ENCODE peak calls at places on chromosomes 12 and 14, in four cellular contexts. One of them, this sample, is unnamed.
A peak's percentile ranks its signal among the peaks of the same experiment; 100 is the strongest.

GRCh38 chr14:74652541-74652940 is 40.5 kb upstream of the LTBP2 start:
- DNase-seq in HL-60: no peak
- DNase-seq in K562: no peak
- DNase-seq in GM12878: no peak
- DNase-seq in this sample: no peak

GRCh38 chr12:14396071-14396470 is 30.6 kb downstream of the ATF7IP start:
- DNase-seq in HL-60: no peak
- DNase-seq in K562: no peak
- DNase-seq in GM12878: peak; percentile 45
- DNase-seq in this sample: no peak

GRCh38 chr12:124456652-124457152 is 110.7 kb downstream of the NCOR2 start:
- DNase-seq in HL-60: peak; percentile 42
- DNase-seq in K562: no peak
- DNase-seq in GM12878: no peak
- DNase-seq in this sample: peak; percentile 73

GRCh38 chr12:95169368-95169767 is 47.9 kb downstream of the FGD6 start:
- DNase-seq in HL-60: no peak
- DNase-seq in K562: peak; percentile 32
- DNase-seq in GM12878: no peak
- DNase-seq in this sample: no peak

GRCh38 chr12:109786799-109787198 is 46.4 kb downstream of the TRPV4 start:
- DNase-seq in HL-60: no peak
- DNase-seq in K562: no peak
- DNase-seq in GM12878: no peak
- DNase-seq in this sample: no peak

GRCh38 chr12:119202121-119202527 is 23.4 kb downstream of the HSPB8 start:
- DNase-seq in HL-60: no peak
- DNase-seq in K562: no peak
- DNase-seq in GM12878: no peak
- DNase-seq in this sample: no peak

GRCh38 chr14:65352964-65353530 is 59.5 kb upstream of the FUT8 start:
- DNase-seq in HL-60: no peak
- DNase-seq in K562: no peak
- DNase-seq in GM12878: no peak
- DNase-seq in this sample: no peak

GRCh38 chr12:102468261-102468940 is 12.0 kb downstream of the IGF1 start:
- DNase-seq in HL-60: no peak
- DNase-seq in K562: no peak
- DNase-seq in GM12878: no peak
- DNase-seq in this sample: no peak

GRCh38 chr12:64104376-64104775 is 117.7 kb downstream of the KICS2 start:
- DNase-seq in HL-60: no peak
- DNase-seq in K562: no peak
- DNase-seq in GM12878: no peak
- DNase-seq in this sample: no peak

GRCh38 chr14:92900660-92901059 is 22.3 kb upstream of the CHGA start:
- DNase-seq in HL-60: no peak
- DNase-seq in K562: no peak
- DNase-seq in GM12878: no peak
- DNase-seq in this sample: no peak

GRCh38 chr12:116436561-116437249 is 122.5 kb upstream of the MAP1LC3B2 start:
- DNase-seq in HL-60: no peak
- DNase-seq in K562: no peak
- DNase-seq in GM12878: no peak
- DNase-seq in this sample: no peak

GRCh38 chr12:80512781-80513180 is 68.7 kb downstream of the PTPRQ start:
- DNase-seq in HL-60: no peak
- DNase-seq in K562: no peak
- DNase-seq in GM12878: no peak
- DNase-seq in this sample: no peak
- TF ChIP-seq SPI1 in HL-60: no peak
- TF ChIP-seq SPI1 in K562: no peak
- TF ChIP-seq SPI1 in GM12878: no peak
- TF ChIP-seq SPI1 in this sample: no peak

GRCh38 chr12:6582196-6582595 is 14.1 kb upstream of the NOP2 start:
- DNase-seq in HL-60: no peak
- DNase-seq in K562: no peak
- DNase-seq in GM12878: no peak
- DNase-seq in this sample: no peak
- TF ChIP-seq SPI1 in HL-60: no peak
- TF ChIP-seq SPI1 in K562: no peak
- TF ChIP-seq SPI1 in GM12878: no peak
- TF ChIP-seq SPI1 in this sample: no peak

GRCh38 chr14:99361596-99362220 is 89.7 kb upstream of the BCL11B start:
- DNase-seq in HL-60: no peak
- DNase-seq in K562: no peak
- DNase-seq in GM12878: no peak
- DNase-seq in this sample: no peak

GRCh38 chr14:99359906-99360305 is 87.9 kb upstream of the BCL11B start:
- DNase-seq in HL-60: no peak
- DNase-seq in K562: no peak
- DNase-seq in GM12878: no peak
- DNase-seq in this sample: no peak

GRCh38 chr14:99360774-99361595 is 89.0 kb upstream of the BCL11B start:
- DNase-seq in HL-60: no peak
- DNase-seq in K562: peak; percentile 90
- DNase-seq in GM12878: no peak
- DNase-seq in this sample: no peak

GRCh38 chr14:99363051-99363450 is 91.1 kb upstream of the BCL11B start:
- DNase-seq in HL-60: no peak
- DNase-seq in K562: no peak
- DNase-seq in GM12878: no peak
- DNase-seq in this sample: no peak

DNA sequence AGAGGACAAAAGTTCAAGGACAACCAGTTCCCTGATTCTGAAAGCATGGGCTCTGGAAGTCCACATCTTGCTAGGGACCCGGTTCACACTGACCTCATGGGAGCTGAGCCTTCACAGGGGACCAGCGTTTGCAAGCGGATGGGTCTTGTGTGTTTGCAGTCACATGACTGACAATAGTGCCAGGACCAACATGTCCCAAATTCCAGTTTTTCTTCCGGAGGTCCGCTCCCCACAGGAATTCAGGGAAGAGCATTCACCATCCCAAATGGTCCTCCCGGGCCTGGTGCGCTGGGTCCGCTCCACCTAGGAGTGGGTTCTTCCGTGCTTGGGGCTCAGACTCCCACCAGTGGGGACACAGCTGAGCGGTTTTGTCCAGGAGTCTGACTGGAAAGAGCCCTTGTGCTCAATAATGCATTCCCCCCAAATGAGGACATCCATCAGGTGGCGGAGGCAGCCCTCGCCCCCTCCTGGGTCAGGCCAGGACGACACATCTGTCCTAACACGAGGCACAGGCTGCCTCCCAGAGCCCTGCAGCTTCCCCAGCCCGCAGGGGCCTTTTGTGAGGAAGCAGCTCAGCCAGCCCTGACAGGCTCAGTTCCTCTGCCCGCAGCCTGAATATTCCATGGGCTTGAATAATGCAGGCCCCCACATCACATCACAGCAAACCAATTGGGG is 91.8 kb upstream of the BCL11B start:
- DNase-seq in HL-60: no peak
- DNase-seq in K562: no peak
- DNase-seq in GM12878: no peak
- DNase-seq in this sample: no peak
- TF ChIP-seq SPI1 in HL-60: no peak
- TF ChIP-seq SPI1 in K562: no peak
- TF ChIP-seq SPI1 in GM12878: no peak
- TF ChIP-seq SPI1 in this sample: no peak

GRCh38 chr12:105761075-105761474 is 377.7 kb downstream of the NUAK1 start:
- DNase-seq in HL-60: no peak
- DNase-seq in K562: no peak
- DNase-seq in GM12878: no peak
- DNase-seq in this sample: no peak

GRCh38 chr12:105754313-105754712 is 384.4 kb downstream of the NUAK1 start:
- DNase-seq in HL-60: no peak
- DNase-seq in K562: no peak
- DNase-seq in GM12878: no peak
- DNase-seq in this sample: no peak

GRCh38 chr12:105764216-105764835 is 374.4 kb downstream of the NUAK1 start:
- DNase-seq in HL-60: no peak
- DNase-seq in K562: no peak
- DNase-seq in GM12878: no peak
- DNase-seq in this sample: no peak

DNA sequence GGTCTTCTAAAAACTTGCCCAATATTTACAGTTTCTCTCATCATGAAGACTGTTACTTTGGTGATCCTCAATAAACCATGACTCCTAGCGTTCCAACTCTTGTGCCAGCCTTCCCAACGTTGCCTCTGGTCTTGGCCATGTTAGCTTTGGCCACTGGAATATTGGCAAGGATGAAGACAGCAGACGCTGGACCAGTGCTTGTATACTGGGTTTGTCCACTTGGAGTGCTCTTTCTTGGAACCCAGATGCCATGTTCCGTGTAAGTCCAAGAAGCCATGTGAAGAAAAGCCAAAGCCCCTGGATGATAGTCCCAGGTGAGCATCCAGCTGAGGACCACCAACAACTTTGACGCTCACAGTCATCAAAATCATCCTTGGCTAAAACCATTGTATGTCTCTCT is 379.6 kb downstream of the NUAK1 start:
- DNase-seq in HL-60: no peak
- DNase-seq in K562: no peak
- DNase-seq in GM12878: no peak
- DNase-seq in this sample: no peak
- TF ChIP-seq SPI1 in HL-60: no peak
- TF ChIP-seq SPI1 in K562: no peak
- TF ChIP-seq SPI1 in GM12878: no peak
- TF ChIP-seq SPI1 in this sample: no peak

GRCh38 chr12:40104461-40105264 is 1.2 kb downstream of the SLC2A13 start:
- DNase-seq in HL-60: no peak
- DNase-seq in K562: peak; percentile 63
- DNase-seq in GM12878: no peak
- DNase-seq in this sample: peak; percentile 9

GRCh38 chr12:40101747-40102146 is 4.1 kb downstream of the SLC2A13 start:
- DNase-seq in HL-60: no peak
- DNase-seq in K562: no peak
- DNase-seq in GM12878: no peak
- DNase-seq in this sample: no peak

GRCh38 chr12:40105265-40105514 is 691 bp downstream of the SLC2A13 start:
- DNase-seq in HL-60: no peak
- DNase-seq in K562: no peak
- DNase-seq in GM12878: no peak
- DNase-seq in this sample: no peak

GRCh38 chr12:40105515-40106201 is at the start of gene SLC2A13:
- DNase-seq in HL-60: peak; percentile 60
- DNase-seq in K562: peak; percentile 95
- DNase-seq in GM12878: no peak
- DNase-seq in this sample: peak; percentile 79

DNA sequence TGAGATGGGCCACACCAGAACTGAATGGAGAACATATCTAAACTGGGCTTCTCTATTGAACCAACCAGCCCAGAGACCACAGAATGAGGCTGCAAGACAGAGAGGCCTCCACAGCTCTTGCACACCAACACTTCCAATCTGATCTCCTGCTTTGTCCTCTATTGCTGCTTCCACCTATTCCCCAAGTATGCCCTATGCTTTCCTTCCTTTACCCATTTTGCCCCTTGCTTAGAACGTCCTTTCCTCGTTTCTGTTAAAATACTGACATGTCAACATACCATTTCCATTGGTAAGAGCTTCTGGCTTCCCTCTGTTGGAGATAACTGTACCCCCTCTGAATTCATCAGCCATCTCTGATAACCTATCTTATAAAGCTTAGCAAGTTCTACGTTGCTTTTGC is 2.8 kb downstream of the SLC2A13 start:
- DNase-seq in HL-60: no peak
- DNase-seq in K562: no peak
- DNase-seq in GM12878: no peak
- DNase-seq in this sample: no peak
- TF ChIP-seq SPI1 in HL-60: no peak
- TF ChIP-seq SPI1 in K562: no peak
- TF ChIP-seq SPI1 in GM12878: no peak
- TF ChIP-seq SPI1 in this sample: no peak

DNA sequence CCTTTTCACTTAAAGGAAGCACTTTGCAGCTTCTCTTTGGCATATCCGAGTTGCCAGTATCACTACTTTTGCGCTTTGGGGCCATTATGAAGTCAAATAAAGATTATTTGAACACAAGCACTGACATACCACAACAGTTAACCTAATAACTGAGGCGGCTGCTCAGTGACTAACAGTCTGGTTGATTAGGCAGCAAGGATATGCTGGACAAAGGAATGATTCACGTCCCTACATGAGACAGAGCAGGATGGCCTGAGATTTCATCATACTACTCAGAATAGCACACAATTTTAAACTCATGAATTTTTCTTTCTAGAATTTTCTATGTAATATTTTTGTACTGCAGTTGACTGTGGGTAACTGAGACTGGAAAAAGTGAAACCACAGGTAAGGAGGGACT is 56.9 kb upstream of the E2F7 start:
- DNase-seq in HL-60: no peak
- DNase-seq in K562: no peak
- DNase-seq in GM12878: no peak
- DNase-seq in this sample: no peak
- TF ChIP-seq SPI1 in HL-60: no peak
- TF ChIP-seq SPI1 in K562: no peak
- TF ChIP-seq SPI1 in GM12878: no peak
- TF ChIP-seq SPI1 in this sample: no peak

GRCh38 chr14:50998612-50999011 is 54.3 kb upstream of the PYGL start:
- DNase-seq in HL-60: no peak
- DNase-seq in K562: no peak
- DNase-seq in GM12878: no peak
- DNase-seq in this sample: no peak
- TF ChIP-seq SPI1 in HL-60: no peak
- TF ChIP-seq SPI1 in K562: no peak
- TF ChIP-seq SPI1 in GM12878: no peak
- TF ChIP-seq SPI1 in this sample: no peak

DNA sequence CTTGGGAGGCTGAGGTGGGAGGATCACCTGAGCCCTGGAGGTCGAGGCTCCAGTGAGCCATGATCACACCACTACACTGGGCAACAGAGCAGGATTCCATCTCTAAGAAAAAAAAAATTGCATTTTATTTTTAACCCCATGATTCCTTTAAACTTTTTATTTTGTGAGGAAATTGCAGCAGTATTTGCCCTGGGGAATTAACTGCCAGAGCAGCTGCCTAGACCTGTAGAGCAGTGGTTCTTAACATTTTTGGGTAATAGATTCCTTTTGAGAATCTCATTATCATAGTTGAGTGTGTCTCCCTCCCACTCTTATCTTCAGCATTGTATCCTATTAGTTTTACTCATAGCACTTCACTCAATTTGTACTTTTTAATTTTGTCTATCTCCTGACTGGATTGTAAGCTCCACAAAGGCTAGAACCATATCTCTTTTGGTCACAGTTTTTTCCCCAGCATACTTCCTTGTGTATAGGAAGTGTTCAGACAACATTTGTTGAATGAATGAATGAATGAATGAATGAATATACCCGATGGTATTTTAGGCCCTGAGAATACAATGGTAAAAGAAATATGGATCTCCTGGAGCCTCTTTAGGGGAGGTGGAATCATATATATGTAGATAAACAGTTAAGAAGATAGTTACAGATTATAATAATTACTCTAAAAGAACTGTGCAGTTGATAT is 40.6 kb downstream of the BRMS1L start:
- DNase-seq in HL-60: no peak
- DNase-seq in K562: no peak
- DNase-seq in GM12878: no peak
- DNase-seq in this sample: no peak
- TF ChIP-seq SPI1 in HL-60: no peak
- TF ChIP-seq SPI1 in K562: no peak
- TF ChIP-seq SPI1 in GM12878: no peak
- TF ChIP-seq SPI1 in this sample: no peak

This sample was measured in GM12891.